ENCODE peak calls at places on chromosomes 1 and 21, in ten cellular contexts. One of them, this sample, is unnamed.
A peak's percentile ranks its signal among the peaks of the same experiment; 100 is the strongest.

GRCh38 chr1:52579415-52579814 is 22.8 kb upstream of the GPX7 start:
- DNase-seq in foreskin fibroblast: no peak
- DNase-seq in HFF-Myc: no peak
- DNase-seq in AG10803: peak; percentile 33
- DNase-seq in neural progenitor cell: no peak
- DNase-seq in fibroblast of mammary gland: no peak
- DNase-seq in psoas muscle: no peak
- DNase-seq in body of pancreas: peak; percentile 29
- DNase-seq in right atrium auricular region: no peak
- DNase-seq in fibroblast of pulmonary artery: peak; percentile 18
- DNase-seq in this sample: no peak

GRCh38 chr1:75133754-75134655 is at the start of gene LHX8:
- DNase-seq in foreskin fibroblast: no peak
- DNase-seq in HFF-Myc: no peak
- DNase-seq in AG10803: no peak
- DNase-seq in neural progenitor cell: peak; percentile 80
- DNase-seq in fibroblast of mammary gland: no peak
- DNase-seq in psoas muscle: no peak
- DNase-seq in body of pancreas: no peak
- DNase-seq in right atrium auricular region: no peak
- DNase-seq in fibroblast of pulmonary artery: no peak
- DNase-seq in this sample: peak; percentile 12

GRCh38 chr1:62176597-62177312 is 17.9 kb upstream of the L1TD1 start:
- DNase-seq in foreskin fibroblast: no peak
- DNase-seq in HFF-Myc: no peak
- DNase-seq in AG10803: no peak
- DNase-seq in neural progenitor cell: no peak
- DNase-seq in fibroblast of mammary gland: no peak
- DNase-seq in psoas muscle: no peak
- DNase-seq in body of pancreas: no peak
- DNase-seq in right atrium auricular region: no peak
- DNase-seq in fibroblast of pulmonary artery: no peak
- DNase-seq in this sample: no peak

GRCh38 chr1:71667224-71667623 is 586.4 kb upstream of the ZRANB2 start:
- DNase-seq in foreskin fibroblast: no peak
- DNase-seq in HFF-Myc: no peak
- DNase-seq in AG10803: peak; percentile 68
- DNase-seq in neural progenitor cell: no peak
- DNase-seq in fibroblast of mammary gland: peak; percentile 53
- DNase-seq in psoas muscle: no peak
- DNase-seq in body of pancreas: no peak
- DNase-seq in right atrium auricular region: no peak
- DNase-seq in fibroblast of pulmonary artery: peak; percentile 15
- DNase-seq in this sample: no peak

GRCh38 chr21:42435833-42436232 is 32.1 kb downstream of the UBASH3A start:
- DNase-seq in foreskin fibroblast: no peak
- DNase-seq in HFF-Myc: no peak
- DNase-seq in AG10803: no peak
- DNase-seq in neural progenitor cell: no peak
- DNase-seq in fibroblast of mammary gland: no peak
- DNase-seq in psoas muscle: no peak
- DNase-seq in body of pancreas: no peak
- DNase-seq in right atrium auricular region: no peak
- DNase-seq in fibroblast of pulmonary artery: no peak
- DNase-seq in this sample: no peak

GRCh38 chr21:39867198-39867650 is at the start of gene PCP4:
- DNase-seq in foreskin fibroblast: no peak
- DNase-seq in HFF-Myc: no peak
- DNase-seq in AG10803: peak; percentile 11
- DNase-seq in neural progenitor cell: peak; percentile 93
- DNase-seq in fibroblast of mammary gland: peak; percentile 20
- DNase-seq in psoas muscle: no peak
- DNase-seq in body of pancreas: peak; percentile 64
- DNase-seq in right atrium auricular region: no peak
- DNase-seq in fibroblast of pulmonary artery: peak; percentile 13
- DNase-seq in this sample: no peak

GRCh38 chr1:2638466-2639115 is 5.8 kb upstream of the MMEL1 start:
- DNase-seq in foreskin fibroblast: no peak
- DNase-seq in HFF-Myc: no peak
- DNase-seq in AG10803: no peak
- DNase-seq in neural progenitor cell: no peak
- DNase-seq in fibroblast of mammary gland: no peak
- DNase-seq in psoas muscle: no peak
- DNase-seq in body of pancreas: no peak
- DNase-seq in right atrium auricular region: no peak
- DNase-seq in fibroblast of pulmonary artery: no peak
- DNase-seq in this sample: no peak

GRCh38 chr1:191528275-191528674 is 630.0 kb upstream of the RGS18 start:
- DNase-seq in foreskin fibroblast: no peak
- DNase-seq in HFF-Myc: no peak
- DNase-seq in AG10803: no peak
- DNase-seq in neural progenitor cell: no peak
- DNase-seq in fibroblast of mammary gland: no peak
- DNase-seq in psoas muscle: no peak
- DNase-seq in body of pancreas: no peak
- DNase-seq in right atrium auricular region: no peak
- DNase-seq in fibroblast of pulmonary artery: no peak
- DNase-seq in this sample: no peak

GRCh38 chr1:31181515-31182343 is 58.0 kb downstream of the NKAIN1 start:
- DNase-seq in foreskin fibroblast: peak; percentile 14
- DNase-seq in HFF-Myc: no peak
- DNase-seq in AG10803: peak; percentile 24
- DNase-seq in neural progenitor cell: peak; percentile 56
- DNase-seq in fibroblast of mammary gland: peak; percentile 40
- DNase-seq in psoas muscle: peak; percentile 77
- DNase-seq in body of pancreas: peak; percentile 65
- DNase-seq in right atrium auricular region: no peak
- DNase-seq in fibroblast of pulmonary artery: peak; percentile 51
- DNase-seq in this sample: no peak
- TF ChIP-seq CTCF in foreskin fibroblast: peak; percentile 67
- TF ChIP-seq CTCF in HFF-Myc: peak; percentile 87
- TF ChIP-seq CTCF in AG10803: peak; percentile 42
- TF ChIP-seq CTCF in neural progenitor cell: peak; percentile 60
- TF ChIP-seq CTCF in fibroblast of mammary gland: peak; percentile 23
- TF ChIP-seq CTCF in psoas muscle: peak; percentile 78
- TF ChIP-seq CTCF in body of pancreas: peak; percentile 59
- TF ChIP-seq CTCF in right atrium auricular region: peak; percentile 75
- TF ChIP-seq CTCF in fibroblast of pulmonary artery: peak; percentile 43
- TF ChIP-seq CTCF in this sample: peak; percentile 91

DNA sequence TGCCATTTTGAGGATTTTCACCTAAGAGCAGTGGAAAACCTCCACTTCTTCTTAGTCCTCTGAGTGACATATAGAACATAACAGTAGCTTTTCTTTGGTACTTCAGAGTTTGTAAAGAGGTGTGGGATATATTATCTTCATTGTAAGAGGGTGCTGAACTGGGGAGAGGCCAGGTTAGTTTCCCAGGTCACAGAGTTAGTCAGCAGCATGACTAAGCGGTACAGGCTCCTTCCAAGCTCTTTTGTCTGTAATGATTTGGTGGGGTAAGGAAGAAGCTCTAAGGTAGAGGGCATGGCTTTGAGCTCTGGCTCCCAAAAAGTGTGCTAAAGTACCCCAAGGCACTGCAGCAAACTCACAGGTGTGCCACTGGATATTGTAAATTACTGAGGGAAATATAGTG is 325.0 kb upstream of the PLXNA2 start:
- DNase-seq in foreskin fibroblast: no peak
- DNase-seq in HFF-Myc: no peak
- DNase-seq in AG10803: no peak
- DNase-seq in neural progenitor cell: no peak
- DNase-seq in fibroblast of mammary gland: no peak
- DNase-seq in psoas muscle: no peak
- DNase-seq in body of pancreas: no peak
- DNase-seq in right atrium auricular region: no peak
- DNase-seq in fibroblast of pulmonary artery: no peak
- DNase-seq in this sample: no peak
- H3K4me3 ChIP-seq in foreskin fibroblast: no peak overlapping the region
- H3K4me3 ChIP-seq in HFF-Myc: no peak overlapping the region
- H3K4me3 ChIP-seq in AG10803: no peak overlapping the region
- H3K4me3 ChIP-seq in neural progenitor cell: no peak overlapping the region
- H3K4me3 ChIP-seq in fibroblast of mammary gland: no peak overlapping the region
- H3K4me3 ChIP-seq in psoas muscle: no peak overlapping the region
- H3K4me3 ChIP-seq in body of pancreas: no peak overlapping the region
- H3K4me3 ChIP-seq in right atrium auricular region: no peak overlapping the region
- H3K4me3 ChIP-seq in fibroblast of pulmonary artery: no peak overlapping the region
- H3K4me3 ChIP-seq in this sample: no peak overlapping the region

GRCh38 chr1:81114191-81114590 is 686.5 kb upstream of the ADGRL2 start:
- DNase-seq in foreskin fibroblast: no peak
- DNase-seq in HFF-Myc: no peak
- DNase-seq in AG10803: no peak
- DNase-seq in neural progenitor cell: no peak
- DNase-seq in fibroblast of mammary gland: no peak
- DNase-seq in psoas muscle: no peak
- DNase-seq in body of pancreas: no peak
- DNase-seq in right atrium auricular region: no peak
- DNase-seq in fibroblast of pulmonary artery: no peak
- DNase-seq in this sample: no peak
- TF ChIP-seq CTCF in foreskin fibroblast: no peak
- TF ChIP-seq CTCF in HFF-Myc: no peak
- TF ChIP-seq CTCF in AG10803: no peak
- TF ChIP-seq CTCF in neural progenitor cell: peak; percentile 38
- TF ChIP-seq CTCF in fibroblast of mammary gland: peak; percentile 2
- TF ChIP-seq CTCF in psoas muscle: no peak
- TF ChIP-seq CTCF in body of pancreas: no peak
- TF ChIP-seq CTCF in right atrium auricular region: no peak
- TF ChIP-seq CTCF in fibroblast of pulmonary artery: no peak
- TF ChIP-seq CTCF in this sample: no peak

GRCh38 chr1:111507411-111508201 is 4.2 kb upstream of the ADORA3 start:
- DNase-seq in foreskin fibroblast: peak; percentile 69
- DNase-seq in HFF-Myc: peak; percentile 26
- DNase-seq in AG10803: peak; percentile 75
- DNase-seq in neural progenitor cell: peak; percentile 81
- DNase-seq in fibroblast of mammary gland: peak; percentile 55
- DNase-seq in psoas muscle: peak; percentile 86
- DNase-seq in body of pancreas: peak; percentile 47
- DNase-seq in right atrium auricular region: peak; percentile 84
- DNase-seq in fibroblast of pulmonary artery: peak; percentile 88
- DNase-seq in this sample: peak; percentile 92

GRCh38 chr1:111503585-111504060 is at the start of the genes ADORA3 and TMIGD3:
- DNase-seq in foreskin fibroblast: no peak
- DNase-seq in HFF-Myc: no peak
- DNase-seq in AG10803: no peak
- DNase-seq in neural progenitor cell: no peak
- DNase-seq in fibroblast of mammary gland: no peak
- DNase-seq in psoas muscle: no peak
- DNase-seq in body of pancreas: no peak
- DNase-seq in right atrium auricular region: no peak
- DNase-seq in fibroblast of pulmonary artery: no peak
- DNase-seq in this sample: no peak

GRCh38 chr1:111504097-111504496 is 664 bp upstream of the ADORA3 start:
- DNase-seq in foreskin fibroblast: no peak
- DNase-seq in HFF-Myc: no peak
- DNase-seq in AG10803: no peak
- DNase-seq in neural progenitor cell: no peak
- DNase-seq in fibroblast of mammary gland: no peak
- DNase-seq in psoas muscle: no peak
- DNase-seq in body of pancreas: no peak
- DNase-seq in right atrium auricular region: no peak
- DNase-seq in fibroblast of pulmonary artery: no peak
- DNase-seq in this sample: no peak

GRCh38 chr1:111506561-111506960 is 3.1 kb upstream of the ADORA3 start:
- DNase-seq in foreskin fibroblast: no peak
- DNase-seq in HFF-Myc: no peak
- DNase-seq in AG10803: no peak
- DNase-seq in neural progenitor cell: no peak
- DNase-seq in fibroblast of mammary gland: no peak
- DNase-seq in psoas muscle: no peak
- DNase-seq in body of pancreas: no peak
- DNase-seq in right atrium auricular region: no peak
- DNase-seq in fibroblast of pulmonary artery: no peak
- DNase-seq in this sample: no peak

DNA sequence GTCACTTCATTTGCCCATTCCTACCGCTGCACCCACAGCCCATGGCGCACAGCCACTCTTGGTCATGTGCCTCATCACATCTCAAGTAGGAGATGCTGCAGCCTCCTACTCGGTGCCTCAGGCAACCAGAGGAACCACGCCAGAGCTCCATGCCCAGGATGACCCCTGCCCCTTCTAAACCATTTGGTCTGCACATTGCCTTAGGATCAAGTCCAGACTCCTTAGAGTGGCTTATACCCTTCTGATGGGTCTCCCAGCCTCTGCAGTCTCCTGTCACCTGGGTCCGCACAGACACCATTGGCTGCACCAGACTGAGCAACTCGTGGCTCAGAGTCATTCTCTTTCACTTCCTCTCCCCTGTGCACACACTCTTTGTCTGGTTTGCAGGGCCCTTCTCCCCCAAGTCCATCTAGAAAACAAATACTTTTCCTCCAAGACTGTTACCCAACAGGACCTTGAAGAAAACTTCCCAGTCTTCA is 2.2 kb upstream of the ADORA3 start:
- DNase-seq in foreskin fibroblast: no peak
- DNase-seq in HFF-Myc: no peak
- DNase-seq in AG10803: no peak
- DNase-seq in neural progenitor cell: no peak
- DNase-seq in fibroblast of mammary gland: no peak
- DNase-seq in psoas muscle: no peak
- DNase-seq in body of pancreas: no peak
- DNase-seq in right atrium auricular region: no peak
- DNase-seq in fibroblast of pulmonary artery: no peak
- DNase-seq in this sample: peak; percentile 70
- H3K4me3 ChIP-seq in foreskin fibroblast: no peak overlapping the region
- H3K4me3 ChIP-seq in HFF-Myc: no peak overlapping the region
- H3K4me3 ChIP-seq in AG10803: no peak overlapping the region
- H3K4me3 ChIP-seq in neural progenitor cell: no peak overlapping the region
- H3K4me3 ChIP-seq in fibroblast of mammary gland: no peak overlapping the region
- H3K4me3 ChIP-seq in psoas muscle: no peak overlapping the region
- H3K4me3 ChIP-seq in body of pancreas: no peak overlapping the region
- H3K4me3 ChIP-seq in right atrium auricular region: no peak overlapping the region
- H3K4me3 ChIP-seq in fibroblast of pulmonary artery: no peak overlapping the region
- H3K4me3 ChIP-seq in this sample: no peak overlapping the region

GRCh38 chr1:220526294-220526693 is 1.6 kb upstream of the MARK1 start:
- DNase-seq in foreskin fibroblast: no peak
- DNase-seq in HFF-Myc: no peak
- DNase-seq in AG10803: no peak
- DNase-seq in neural progenitor cell: peak; percentile 28
- DNase-seq in fibroblast of mammary gland: no peak
- DNase-seq in psoas muscle: no peak
- DNase-seq in body of pancreas: no peak
- DNase-seq in right atrium auricular region: no peak
- DNase-seq in fibroblast of pulmonary artery: peak; percentile 3
- DNase-seq in this sample: no peak
- TF ChIP-seq CTCF in foreskin fibroblast: no peak
- TF ChIP-seq CTCF in HFF-Myc: peak; percentile 13
- TF ChIP-seq CTCF in AG10803: no peak
- TF ChIP-seq CTCF in neural progenitor cell: peak; percentile 52
- TF ChIP-seq CTCF in fibroblast of mammary gland: peak; percentile 23
- TF ChIP-seq CTCF in psoas muscle: no peak
- TF ChIP-seq CTCF in body of pancreas: no peak
- TF ChIP-seq CTCF in right atrium auricular region: no peak
- TF ChIP-seq CTCF in fibroblast of pulmonary artery: peak; percentile 28
- TF ChIP-seq CTCF in this sample: no peak

GRCh38 chr21:16536661-16537359 is 807.0 kb downstream of the USP25 start:
- DNase-seq in foreskin fibroblast: no peak
- DNase-seq in HFF-Myc: no peak
- DNase-seq in AG10803: peak; percentile 17
- DNase-seq in neural progenitor cell: no peak
- DNase-seq in fibroblast of mammary gland: peak; percentile 79
- DNase-seq in psoas muscle: no peak
- DNase-seq in body of pancreas: no peak
- DNase-seq in right atrium auricular region: no peak
- DNase-seq in fibroblast of pulmonary artery: peak; percentile 68
- DNase-seq in this sample: no peak
- H3K4me3 ChIP-seq in foreskin fibroblast: peak overlapping the region; percentile 70
- H3K4me3 ChIP-seq in HFF-Myc: peak overlapping the region; percentile 44
- H3K4me3 ChIP-seq in AG10803: peak overlapping the region; percentile 50
- H3K4me3 ChIP-seq in neural progenitor cell: no peak overlapping the region
- H3K4me3 ChIP-seq in fibroblast of mammary gland: peak overlapping the region; percentile 57
- H3K4me3 ChIP-seq in psoas muscle: peak overlapping the region; percentile 74
- H3K4me3 ChIP-seq in body of pancreas: no peak overlapping the region
- H3K4me3 ChIP-seq in right atrium auricular region: peak overlapping the region; percentile 52
- H3K4me3 ChIP-seq in fibroblast of pulmonary artery: peak overlapping the region; percentile 66
- H3K4me3 ChIP-seq in this sample: no peak overlapping the region

GRCh38 chr1:31389616-31390015 is 16.7 kb upstream of the FABP3 start:
- DNase-seq in foreskin fibroblast: no peak
- DNase-seq in HFF-Myc: no peak
- DNase-seq in AG10803: no peak
- DNase-seq in neural progenitor cell: no peak
- DNase-seq in fibroblast of mammary gland: no peak
- DNase-seq in psoas muscle: no peak
- DNase-seq in body of pancreas: no peak
- DNase-seq in right atrium auricular region: no peak
- DNase-seq in fibroblast of pulmonary artery: no peak
- DNase-seq in this sample: no peak
- TF ChIP-seq CTCF in foreskin fibroblast: no peak
- TF ChIP-seq CTCF in HFF-Myc: no peak
- TF ChIP-seq CTCF in AG10803: no peak
- TF ChIP-seq CTCF in neural progenitor cell: no peak
- TF ChIP-seq CTCF in fibroblast of mammary gland: no peak
- TF ChIP-seq CTCF in psoas muscle: no peak
- TF ChIP-seq CTCF in body of pancreas: no peak
- TF ChIP-seq CTCF in right atrium auricular region: no peak
- TF ChIP-seq CTCF in fibroblast of pulmonary artery: no peak
- TF ChIP-seq CTCF in this sample: no peak